ENCODE peak calls at places on chromosomes 3 and 15, in six cellular contexts. L is HepG2, P is K562, Q is GM12878, B is A549, J is upper lobe of left lung. T is an unnamed sample. For H3K4me1, the result is how much of the 10 kb centered on the place peaks cover.

GRCh38 chr3:99951701-99952100 is 134.0 kb downstream of the CMSS1 start:
- ATAC-seq in P (no peak), L (no peak), B (no peak), Q (no peak), J (no peak), T (no peak)

GRCh38 chr3:125006190-125006855 is 49.5 kb downstream of the HEG1 start:
- ATAC-seq in L (no peak), J (no peak), P (no peak), B (no peak), Q (no peak), T (no peak)

GRCh38 chr3:45417949-45418847 is 29.8 kb downstream of the LARS2 start:
- ATAC-seq in L (no peak), B (no peak), Q (no peak), P (no peak), J (no peak), T (no peak)

GRCh38 chr3:13282986-13283876 is 136.9 kb downstream of the NUP210 start:
- ATAC-seq in Q (no peak), L (peak), P (peak), J (no peak), B (peak), T (peak)

GRCh38 chr3:8554725-8555621 is 53.4 kb downstream of the LMCD1 start:
- ATAC-seq in Q (no peak), L (no peak), B (no peak), P (no peak), J (peak), T (no peak)

GRCh38 chr3:119717520-119717919 is 14.7 kb downstream of the CFAP91 start:
- ATAC-seq in J (no peak), L (peak), Q (no peak), P (no peak), B (no peak), T (no peak)

GRCh38 chr3:13143381-13144004 is 70.3 kb upstream of the IQSEC1 start:
- ATAC-seq in P (peak), B (no peak), Q (no peak), L (no peak), J (no peak), T (no peak)

GRCh38 chr3:133865136-133865855 is 30.4 kb downstream of the RAB6B start:
- ATAC-seq in P (peak), L (peak), Q (peak), J (no peak), B (no peak), T (no peak)

GRCh38 chr3:62229908-62230307 is 143.4 kb downstream of the FEZF2 start:
- ATAC-seq in B (no peak), P (peak), L (peak), Q (peak), J (no peak), T (no peak)
- TF ChIP-seq CTCF in B (no peak), P (peak), L (no peak), Q (peak), J (no peak), T (no peak)

DNA sequence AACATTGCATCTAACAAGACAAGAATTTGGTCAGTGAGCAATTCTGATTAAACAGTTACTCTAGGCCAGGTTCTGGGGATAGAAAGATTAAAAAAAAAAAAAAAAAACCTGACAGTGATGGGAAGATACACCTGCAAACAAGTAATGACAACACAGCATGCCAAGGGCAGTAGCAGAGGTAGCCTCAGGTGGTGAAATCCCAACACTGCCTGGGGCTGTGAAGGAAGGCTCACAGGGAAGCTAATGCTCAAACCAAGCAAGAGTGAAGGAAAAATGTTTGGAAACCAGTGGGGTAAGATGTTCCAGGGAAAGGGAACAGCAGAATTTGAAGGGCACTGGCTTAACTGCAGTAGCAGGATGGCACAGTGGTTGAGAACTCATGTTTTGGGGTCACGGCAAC is 8.9 kb downstream of the RTP2 start:
- ATAC-seq in J (no peak), P (no peak), Q (no peak), B (no peak), L (no peak), T (no peak)
- H3K4me1 ChIP-seq in J (under half), P (under half), Q (under half), B (under half), L (under half), T (under half)

GRCh38 chr3:143597774-143598652 is 250.3 kb downstream of the SLC9A9 start:
- ATAC-seq in Q (no peak), J (no peak), P (no peak), B (no peak), L (no peak), T (no peak)
- TF ChIP-seq EP300 in Q (no peak), J (no peak), P (no peak), B (no peak), L (no peak), T (no peak)

GRCh38 chr15:89841306-89841705 is 26.7 kb upstream of the ANPEP start:
- ATAC-seq in L (no peak), Q (no peak), B (no peak), P (no peak), J (no peak), T (no peak)
- TF ChIP-seq CTCF in L (no peak), Q (no peak), B (no peak), P (no peak), J (no peak), T (no peak)

GRCh38 chr3:24359102-24359501 is 135.5 kb downstream of the THRB start:
- ATAC-seq in P (peak), Q (no peak), L (no peak), B (no peak), J (no peak), T (no peak)

GRCh38 chr3:24361661-24362060 is 133.0 kb downstream of the THRB start:
- ATAC-seq in L (no peak), B (no peak), J (no peak), P (no peak), Q (no peak), T (no peak)

GRCh38 chr3:24360946-24361345 is 133.7 kb downstream of the THRB start:
- ATAC-seq in L (no peak), P (no peak), Q (no peak), B (no peak), J (no peak), T (no peak)

GRCh38 chr3:24357635-24358034 is 137.0 kb downstream of the THRB start:
- ATAC-seq in L (no peak), J (no peak), P (no peak), B (no peak), Q (no peak), T (no peak)

DNA sequence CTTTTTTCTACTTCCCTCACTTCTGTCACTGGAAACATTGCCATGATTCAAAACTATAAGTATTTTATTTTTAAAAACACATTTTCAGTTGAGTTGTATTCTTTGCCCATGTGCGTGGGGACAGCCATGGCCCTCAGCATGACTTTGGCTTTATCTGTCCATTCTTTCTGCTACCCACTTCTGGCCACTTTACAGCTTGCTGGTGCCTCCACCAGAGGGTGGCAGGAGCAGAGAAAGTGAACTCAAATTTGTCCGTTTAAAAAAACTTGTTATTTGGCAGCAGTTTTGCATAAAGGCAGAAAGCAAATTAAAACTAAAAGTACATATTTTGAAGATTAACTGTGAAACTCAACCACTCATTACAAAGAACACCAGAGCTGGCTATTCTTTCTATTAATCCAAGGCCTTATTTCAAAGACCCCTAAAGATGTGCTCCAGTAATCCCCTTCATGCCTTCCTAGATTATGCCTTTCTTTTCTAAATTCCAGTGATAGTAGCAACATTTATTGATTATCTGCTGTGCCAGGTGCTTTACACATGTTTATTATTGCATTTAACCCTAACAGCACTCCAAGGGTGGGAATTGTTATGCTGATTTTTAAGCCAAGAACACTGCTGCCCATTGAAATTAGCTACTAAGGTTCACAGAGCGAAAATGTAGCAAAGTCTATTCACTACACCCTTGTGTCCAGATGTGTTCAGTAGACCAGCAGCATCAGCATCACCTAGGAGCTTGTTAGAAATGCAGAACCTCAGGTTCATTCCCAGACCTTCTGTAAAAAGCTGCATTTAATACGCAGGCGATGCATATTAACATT is 134.8 kb downstream of the THRB start:
- ATAC-seq in J (no peak), P (peak), B (peak), L (peak), Q (no peak), T (no peak)
- H3K4me1 ChIP-seq in J (under half), P (under half), B (under half), L (under half), Q (under half), T (under half)

DNA sequence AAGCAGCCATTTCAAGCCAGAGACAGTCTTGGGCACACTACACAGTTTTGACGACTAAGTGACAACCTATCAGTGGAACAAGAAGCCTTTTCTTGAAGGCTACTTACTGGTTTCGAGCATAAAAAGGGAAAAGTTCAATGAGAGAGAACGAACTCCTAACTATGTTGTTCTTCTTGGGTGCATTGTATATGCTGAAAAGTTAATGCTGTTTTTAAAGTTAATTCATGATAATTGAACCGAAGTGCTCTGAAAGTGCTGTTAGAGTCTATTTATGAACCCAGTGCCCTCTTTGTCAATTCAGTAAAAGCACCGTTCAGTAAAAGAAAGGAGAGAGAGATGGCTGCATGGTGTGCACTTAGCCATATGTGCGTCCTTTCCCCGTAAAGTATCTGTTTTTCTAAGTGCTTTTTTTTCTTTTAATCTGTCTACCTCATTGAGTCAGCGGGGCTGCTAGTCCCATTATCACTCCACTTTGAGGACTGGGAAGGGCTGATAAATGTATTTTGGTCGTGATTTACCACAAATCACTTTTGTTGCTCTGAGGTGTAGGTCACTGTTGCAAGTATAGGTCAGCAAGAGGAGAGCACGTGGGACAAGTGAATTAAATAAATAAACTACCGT is 380.7 kb upstream of the GOLIM4 start:
- ATAC-seq in P (no peak), B (no peak), Q (no peak), L (no peak), J (no peak), T (no peak)
- TF ChIP-seq EP300 in P (no peak), B (no peak), Q (no peak), L (no peak), J (no peak), T (no peak)

GRCh38 chr15:65028921-65029735 is at the start of gene MTFMT:
- ATAC-seq in J (peak), L (peak), P (peak), Q (peak), B (peak), T (peak)
- TF ChIP-seq CTCF in J (peak), L (peak), P (peak), Q (no peak), B (peak), T (peak)

GRCh38 chr15:59501531-59502113 is 63.6 kb downstream of the FAM81A start:
- ATAC-seq in P (peak), Q (peak), L (peak), J (no peak), B (peak), T (no peak)
- H3K4me1 ChIP-seq in P (under half), Q (under half), L (under half), J (under half), B (under half), T (under half)